ENCODE peak calls at places on chromosomes 12 and 14, in four cellular contexts. O, J, P and Y are unnamed samples.

GRCh38 chr14:68535404-68536024 is 257.4 kb downstream of the ZFP36L1 start:
- DNase-seq in O (no peak), J (no peak), P (no peak), Y (no peak)

GRCh38 chr14:32136027-32136825 is 59.1 kb downstream of the ARHGAP5 start:
- DNase-seq in O (no peak), J (no peak), P (no peak), Y (no peak)

GRCh38 chr14:70812124-70812818 is 3.0 kb upstream of the MAP3K9 start:
- DNase-seq in O (no peak), J (no peak), P (no peak), Y (no peak)

GRCh38 chr14:59199614-59200013 is 11.1 kb downstream of the DAAM1 start:
- DNase-seq in O (no peak), J (no peak), P (no peak), Y (no peak)

GRCh38 chr14:26370118-26370517 is 227.7 kb downstream of the NOVA1 start:
- DNase-seq in O (no peak), J (no peak), P (no peak), Y (no peak)

GRCh38 chr14:67571275-67571990 is 28.6 kb downstream of the PIGH start:
- DNase-seq in O (peak; percentile 28), J (peak; percentile 64), P (no peak), Y (peak; percentile 57)

GRCh38 chr14:20803221-20803620 is 577 bp upstream of the RNASE1 start:
- DNase-seq in O (no peak), J (no peak), P (no peak), Y (no peak)

GRCh38 chr12:25155031-25155576 is 39.9 kb downstream of the DNAI7 start:
- DNase-seq in O (no peak), J (no peak), P (no peak), Y (no peak)

GRCh38 chr12:45988259-45988658 is 2.1 kb downstream of the SCAF11 start:
- DNase-seq in O (no peak), J (no peak), P (no peak), Y (no peak)

GRCh38 chr12:4196805-4197420 is 76.6 kb upstream of the CCND2 start:
- DNase-seq in O (no peak), J (no peak), P (no peak), Y (no peak)

GRCh38 chr12:64625243-64626077 is 15.2 kb downstream of the RASSF3 start:
- DNase-seq in O (no peak), J (peak; percentile 63), P (no peak), Y (no peak)

GRCh38 chr12:58905422-58905821 is 14.9 kb downstream of the LRIG3 start:
- DNase-seq in O (no peak), J (no peak), P (no peak), Y (no peak)

GRCh38 chr14:36520601-36521525 is 831 bp upstream of the NKX2-1 start:
- DNase-seq in O (no peak), J (no peak), P (no peak), Y (no peak)

GRCh38 chr12:77382096-77382742 is 316.9 kb upstream of the E2F7 start:
- DNase-seq in O (no peak), J (no peak), P (no peak), Y (no peak)

GRCh38 chr12:111757361-111758119 is 9.2 kb upstream of the ALDH2 start:
- DNase-seq in O (no peak), J (peak; percentile 61), P (peak; percentile 90), Y (no peak)

GRCh38 chr12:52139579-52140062 is 52.2 kb downstream of the KRT80 start:
- DNase-seq in O (no peak), J (no peak), P (no peak), Y (no peak)

GRCh38 chr14:34498684-34499412 is 36.8 kb upstream of the SPTSSA start:
- DNase-seq in O (no peak), J (peak; percentile 22), P (no peak), Y (no peak)

GRCh38 chr12:105084251-105085250 is at the start of gene ALDH1L2:
- DNase-seq in O (peak; percentile 13), J (peak; percentile 54), P (peak; percentile 95), Y (peak; percentile 7)

GRCh38 chr14:68563256-68564131 is 229.4 kb downstream of the ZFP36L1 start:
- DNase-seq in O (no peak), J (peak; percentile 71), P (peak; percentile 71), Y (no peak)

GRCh38 chr14:69612014-69612758 is 790 bp downstream of the SUSD6 start:
- DNase-seq in O (peak; percentile 17), J (peak; percentile 21), P (no peak), Y (peak; percentile 46)

GRCh38 chr12:55037349-55037748 is 17.6 kb downstream of the NEUROD4 start:
- DNase-seq in O (no peak), J (no peak), P (no peak), Y (no peak)

GRCh38 chr14:103854822-103855733 is 7.7 kb upstream of the PPP1R13B start:
- DNase-seq in O (no peak), J (peak; percentile 80), P (no peak), Y (no peak)

GRCh38 chr14:52683985-52684520 is 11.3 kb downstream of the ERO1A start:
- DNase-seq in O (no peak), J (no peak), P (no peak), Y (no peak)

GRCh38 chr12:49917788-49918173 is 14.1 kb upstream of the FAIM2 start:
- DNase-seq in O (no peak), J (no peak), P (no peak), Y (no peak)

GRCh38 chr14:56482306-56482705 is 97.3 kb upstream of the TMEM260 start:
- DNase-seq in O (no peak), J (no peak), P (no peak), Y (no peak)

GRCh38 chr12:59723520-59723919 is 127.7 kb downstream of the SLC16A7 start:
- DNase-seq in O (no peak), J (no peak), P (no peak), Y (no peak)

GRCh38 chr14:77036484-77037337 is 8.2 kb upstream of the IRF2BPL start:
- DNase-seq in O (no peak), J (no peak), P (no peak), Y (no peak)

GRCh38 chr14:76926521-76927251 is 100.5 kb downstream of the LRRC74A start:
- DNase-seq in O (no peak), J (no peak), P (no peak), Y (peak; percentile 71)

GRCh38 chr14:55340482-55340881 is 69.3 kb downstream of the FBXO34 start:
- DNase-seq in O (no peak), J (no peak), P (no peak), Y (no peak)

GRCh38 chr14:58637391-58638230 is at the start of gene DACT1:
- DNase-seq in O (no peak), J (peak; percentile 45), P (peak; percentile 89), Y (no peak)

GRCh38 chr12:51760231-51760630 is 88.3 kb downstream of the FIGNL2 start:
- DNase-seq in O (no peak), J (no peak), P (no peak), Y (no peak)

GRCh38 chr12:26789731-26790644 is 43.0 kb downstream of the ITPR2 start:
- DNase-seq in O (no peak), J (no peak), P (no peak), Y (no peak)

GRCh38 chr12:29149691-29150382 is 759 bp downstream of the FAR2 start:
- DNase-seq in O (no peak), J (no peak), P (peak; percentile 88), Y (no peak)

GRCh38 chr14:80805136-80805535 is 136.4 kb downstream of the CEP128 start:
- DNase-seq in O (no peak), J (no peak), P (no peak), Y (no peak)